ENCODE peak calls at places on chromosomes 6 and 20, in seven cellular contexts. W, B, F, G, P, Q and Z are unnamed samples.

GRCh38 chr20:4328541-4328940 is 313.2 kb upstream of the RNF24 start:
- DNase-seq in Q (no peak), G (no peak), W (no peak), F (no peak), B (no peak), P (no peak), Z (no peak)

GRCh38 chr6:3356824-3357420 is 98.2 kb downstream of the PSMG4 start:
- DNase-seq in W (no peak), G (no peak), Q (no peak), F (no peak), P (no peak), B (peak), Z (no peak)

GRCh38 chr20:62063601-62063980 is 2.1 kb downstream of the TAF4 start:
- DNase-seq in Q (no peak), W (no peak), P (no peak), G (no peak), F (no peak), B (no peak), Z (peak)

GRCh38 chr6:13159295-13159694 is 169.0 kb downstream of the TBC1D7 start:
- DNase-seq in B (no peak), G (no peak), F (no peak), Q (no peak), W (no peak), P (no peak), Z (no peak)

GRCh38 chr6:143727035-143727434 is 49.3 kb downstream of the PHACTR2 start:
- DNase-seq in G (no peak), B (no peak), F (no peak), Q (no peak), P (no peak), W (peak), Z (no peak)

GRCh38 chr6:37587776-37588744 is 88.4 kb upstream of the CCDC167 start:
- DNase-seq in B (no peak), W (no peak), P (no peak), F (no peak), Q (no peak), G (peak), Z (peak)

GRCh38 chr6:129114992-129115391 is 232.1 kb downstream of the LAMA2 start:
- DNase-seq in F (no peak), W (no peak), B (no peak), Q (no peak), G (no peak), P (no peak), Z (no peak)

GRCh38 chr6:130001229-130001554 is 17.2 kb upstream of the L3MBTL3 start:
- DNase-seq in B (no peak), F (no peak), Q (no peak), P (no peak), G (no peak), W (peak), Z (peak)

GRCh38 chr6:133187657-133188453 is 53.3 kb upstream of the EYA4 start:
- DNase-seq in Q (no peak), P (no peak), B (no peak), W (no peak), G (no peak), F (no peak), Z (no peak)

GRCh38 chr20:59318803-59319202 is 18.4 kb downstream of the EDN3 start:
- DNase-seq in W (no peak), B (no peak), P (no peak), G (no peak), F (no peak), Q (no peak), Z (no peak)

GRCh38 chr20:59322101-59322500 is 21.7 kb downstream of the EDN3 start:
- DNase-seq in F (no peak), G (no peak), W (no peak), Q (no peak), B (no peak), P (no peak), Z (no peak)

GRCh38 chr20:59320850-59321631 is 20.6 kb downstream of the EDN3 start:
- DNase-seq in Q (no peak), F (no peak), B (no peak), W (no peak), G (no peak), P (no peak), Z (no peak)

GRCh38 chr20:59318201-59318790 is 17.9 kb downstream of the EDN3 start:
- DNase-seq in F (no peak), G (no peak), Q (no peak), B (no peak), W (no peak), P (no peak), Z (no peak)

DNA sequence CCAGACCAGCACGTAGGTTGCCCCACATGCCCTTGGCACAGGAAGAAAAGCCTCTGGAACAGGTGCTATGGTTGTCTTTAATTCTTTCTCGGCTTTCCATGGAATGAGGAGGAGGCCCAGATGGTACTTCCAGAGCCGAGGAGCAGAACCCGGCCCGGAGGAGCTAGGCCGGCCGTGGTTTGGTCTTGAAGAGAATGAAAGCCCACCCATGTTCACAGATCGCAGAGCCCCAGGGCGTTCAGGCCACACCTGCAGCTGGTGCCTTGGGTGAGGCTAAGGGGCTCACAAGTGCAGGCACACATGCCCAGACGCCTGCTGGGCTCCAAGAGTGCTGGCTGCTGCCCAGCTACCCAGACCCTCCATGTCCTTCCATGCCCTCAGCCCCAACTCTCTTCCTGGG is 20.0 kb downstream of the EDN3 start:
- DNase-seq in B (no peak), P (no peak), G (no peak), W (no peak), Q (no peak), F (no peak), Z (no peak)
- H3K4me2 ChIP-seq in B (no peak), P (no peak), G (no peak), W (no peak), Q (no peak), F (no peak), Z (no peak)

GRCh38 chr6:35473849-35474128 is 5.6 kb downstream of the RPL10A start:
- DNase-seq in Q (no peak), W (no peak), G (peak), P (no peak), F (no peak), B (no peak), Z (peak)

GRCh38 chr6:35473075-35473848 is 5.1 kb downstream of the RPL10A start:
- DNase-seq in W (no peak), Q (no peak), B (peak), F (no peak), G (peak), P (peak), Z (peak)

GRCh38 chr6:35474978-35475570 is 6.9 kb downstream of the RPL10A start:
- DNase-seq in P (no peak), W (no peak), F (no peak), G (peak), Q (no peak), B (no peak), Z (no peak)

GRCh38 chr6:35475573-35475972 is 7.4 kb downstream of the RPL10A start:
- DNase-seq in B (no peak), Q (no peak), P (no peak), F (no peak), W (no peak), G (peak), Z (no peak)

DNA sequence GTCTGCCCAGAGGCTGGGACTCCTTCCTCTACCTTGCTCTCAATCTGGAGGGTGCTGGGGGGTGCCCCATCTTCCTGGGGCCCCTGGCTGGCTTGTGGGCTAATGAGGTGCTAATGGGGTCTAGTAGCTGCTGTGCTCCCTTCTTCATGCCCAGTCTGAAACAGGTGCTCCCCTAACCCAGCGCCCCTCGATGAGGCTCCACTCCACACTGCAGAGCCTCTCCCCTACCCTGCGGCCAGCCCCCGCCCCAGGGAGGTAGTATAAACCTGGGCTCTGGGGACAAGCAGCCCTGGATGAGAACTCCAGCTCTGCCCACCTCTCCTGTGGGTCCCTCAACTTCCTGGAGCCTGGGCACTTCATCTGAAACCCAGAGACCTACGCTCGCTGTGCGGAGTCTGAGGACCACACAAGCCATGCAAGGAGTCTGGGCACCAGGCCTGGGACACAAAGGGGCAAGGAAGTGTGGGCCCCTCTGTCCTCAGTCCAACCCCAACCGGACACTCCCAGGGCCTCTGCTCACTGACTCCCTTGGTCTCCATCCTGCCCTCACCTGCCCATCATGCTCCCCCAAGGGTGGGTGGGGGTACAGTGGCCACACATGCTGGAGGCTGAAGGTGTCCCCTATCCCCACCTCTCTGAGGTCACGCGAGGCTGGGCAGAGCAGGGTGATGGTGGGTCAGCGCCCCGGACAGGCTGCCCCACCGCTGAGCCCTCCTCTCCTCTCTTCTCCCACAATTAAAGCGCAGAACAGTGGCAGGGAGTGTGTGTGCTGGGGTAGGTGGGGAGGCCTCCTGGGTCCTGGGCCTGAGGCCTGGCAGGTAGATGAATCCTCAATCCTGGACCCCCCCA is 6.2 kb downstream of the RPL10A start:
- DNase-seq in Q (no peak), P (no peak), B (no peak), W (no peak), G (peak), F (no peak), Z (peak)
- TF ChIP-seq POLR2AphosphoS5 in Q (peak), P (peak), B (no peak), W (peak), G (peak), F (no peak), Z (peak)

GRCh38 chr20:842547-842940 is 9.0 kb downstream of the FAM110A start:
- DNase-seq in G (no peak), Q (no peak), F (no peak), P (no peak), B (no peak), W (no peak), Z (no peak)

GRCh38 chr20:840503-840857 is 7.0 kb downstream of the FAM110A start:
- DNase-seq in F (no peak), P (no peak), B (no peak), G (no peak), Q (no peak), W (no peak), Z (no peak)

GRCh38 chr20:840858-841567 is 7.5 kb downstream of the FAM110A start:
- DNase-seq in Q (no peak), G (peak), F (no peak), W (no peak), B (peak), P (no peak), Z (peak)

GRCh38 chr20:843908-844307 is 10.4 kb downstream of the FAM110A start:
- DNase-seq in F (no peak), W (no peak), Q (no peak), G (no peak), B (no peak), P (no peak), Z (no peak)

GRCh38 chr20:841568-842546 is 8.3 kb downstream of the FAM110A start:
- DNase-seq in B (no peak), W (no peak), P (no peak), G (peak), F (no peak), Q (no peak), Z (peak)
- TF ChIP-seq EZH2 in B (no peak), W (no peak), P (no peak), G (no peak), F (no peak), Q (no peak), Z (no peak)

GRCh38 chr20:2751347-2751867 is 49.0 kb downstream of the CPXM1 start:
- DNase-seq in G (peak), W (no peak), P (no peak), Q (no peak), B (peak), F (no peak), Z (no peak)
- H3K4me2 ChIP-seq in G (peak), W (peak), P (no peak), Q (no peak), B (peak), F (peak), Z (peak)

GRCh38 chr6:47153066-47153755 is 111.1 kb upstream of the ADGRF1 start:
- DNase-seq in P (no peak), W (no peak), Q (no peak), F (no peak), B (peak), G (no peak), Z (peak)
- TF ChIP-seq POLR2AphosphoS5 in P (no peak), W (no peak), Q (no peak), F (no peak), B (no peak), G (no peak), Z (no peak)

GRCh38 chr20:32018269-32019155 is 8.3 kb downstream of the CCM2L start:
- DNase-seq in F (peak), G (peak), W (peak), Q (no peak), B (peak), P (peak), Z (peak)
- TF ChIP-seq EZH2 in F (no peak), G (no peak), W (no peak), Q (no peak), B (no peak), P (no peak), Z (no peak)

DNA sequence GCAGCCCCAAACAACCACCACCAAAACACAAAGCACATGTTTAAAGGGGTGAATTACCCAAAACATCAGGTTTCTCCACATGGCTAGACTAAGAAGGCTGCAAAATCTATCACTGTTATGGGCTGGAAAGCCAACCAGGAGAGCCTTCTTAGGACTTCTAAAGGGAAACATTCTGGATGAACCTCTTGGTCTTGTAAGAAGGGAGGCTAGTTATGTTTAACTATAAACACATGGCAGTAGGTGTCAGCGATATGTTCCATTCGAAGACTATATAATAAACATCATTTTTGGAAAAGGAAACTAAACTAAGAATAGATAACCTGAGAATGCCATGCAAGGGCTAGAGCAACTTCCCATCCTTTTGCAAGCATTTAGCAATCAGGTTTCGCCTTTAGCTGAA is 141.5 kb downstream of the BACH2 start:
- DNase-seq in F (no peak), B (no peak), G (no peak), W (no peak), P (no peak), Q (no peak), Z (no peak)
- H3K4me2 ChIP-seq in F (no peak), B (no peak), G (no peak), W (no peak), P (no peak), Q (no peak), Z (no peak)

GRCh38 chr6:110816677-110817076 is 1.4 kb upstream of the CDK19 start:
- DNase-seq in W (no peak), Q (no peak), G (no peak), B (no peak), P (no peak), F (no peak), Z (peak)

GRCh38 chr6:110814488-110815259 is 595 bp downstream of the CDK19 start:
- DNase-seq in Q (no peak), B (no peak), G (peak), F (no peak), P (peak), W (peak), Z (peak)

GRCh38 chr6:110815260-110816109 is at the start of gene CDK19:
- DNase-seq in G (peak), Q (peak), F (peak), B (peak), P (peak), W (peak), Z (peak)

GRCh38 chr6:110813813-110814487 is 1.3 kb downstream of the CDK19 start:
- DNase-seq in B (no peak), P (peak), Q (no peak), W (no peak), F (no peak), G (no peak), Z (peak)

DNA sequence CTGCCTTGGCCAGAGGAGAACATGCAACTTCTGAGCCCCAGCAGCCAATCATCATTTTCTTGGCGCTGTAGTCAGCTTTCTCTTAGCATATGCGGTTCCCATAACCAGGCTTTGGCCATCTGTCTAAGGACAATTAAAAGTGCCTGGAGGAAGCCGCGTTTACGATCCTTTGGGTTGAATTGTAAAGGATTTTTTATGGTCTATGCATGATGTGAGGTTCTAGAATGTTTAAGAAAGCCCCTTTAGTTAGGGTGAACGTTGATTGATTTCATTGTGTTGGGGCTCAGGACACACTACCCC is 791 bp upstream of the CDK19 start:
- DNase-seq in G (no peak), W (no peak), F (no peak), P (no peak), B (no peak), Q (no peak), Z (no peak)
- TF ChIP-seq POLR2AphosphoS5 in G (no peak), W (no peak), F (no peak), P (no peak), B (peak), Q (no peak), Z (peak)